ENCODE peak calls at places on chromosomes 4 and X, in seven cellular contexts. T, P, I, M, J, S and O are unnamed samples.

GRCh38 chr4:21320034-21320433 is 619.8 kb downstream of the PACRGL start:
- DNase-seq in T (no peak), P (no peak), I (no peak), M (no peak), J (no peak), S (no peak), O (no peak)

GRCh38 chr4:86757468-86757867 is 91.7 kb downstream of the SLC10A6 start:
- DNase-seq in T (no peak), P (no peak), I (no peak), M (no peak), J (no peak), S (no peak), O (no peak)

GRCh38 chr4:5710065-5710961 is 688 bp upstream of the EVC start:
- DNase-seq in T (no peak), P (no peak), I (peak; percentile 15), M (peak; percentile 52), J (no peak), S (no peak), O (no peak)

GRCh38 chr4:56764775-56765174 is 56.7 kb downstream of the SPINK2 start:
- DNase-seq in T (no peak), P (no peak), I (no peak), M (no peak), J (no peak), S (no peak), O (no peak)

GRCh38 chr4:36568575-36568974 is 287.2 kb downstream of the DTHD1 start:
- DNase-seq in T (no peak), P (no peak), I (no peak), M (no peak), J (no peak), S (no peak), O (no peak)

GRCh38 chrX:129768586-129769466 is 10.9 kb upstream of the SASH3 start:
- DNase-seq in T (no peak), P (no peak), I (no peak), M (no peak), J (no peak), S (no peak), O (no peak)

GRCh38 chr4:54516556-54517215 is 141.1 kb upstream of the KIT start:
- DNase-seq in T (no peak), P (no peak), I (no peak), M (no peak), J (no peak), S (no peak), O (no peak)

GRCh38 chr4:95545526-95545925 is 3.2 kb downstream of the UNC5C start:
- DNase-seq in T (no peak), P (no peak), I (no peak), M (no peak), J (no peak), S (no peak), O (no peak)

GRCh38 chrX:69539437-69539836 is 35.3 kb downstream of the NALF2 start:
- DNase-seq in T (no peak), P (no peak), I (no peak), M (no peak), J (no peak), S (no peak), O (no peak)

GRCh38 chr4:112082954-112083586 is 62.2 kb upstream of the FAM241A start:
- DNase-seq in T (no peak), P (no peak), I (no peak), M (no peak), J (peak; percentile 96), S (no peak), O (no peak)

GRCh38 chr4:70706516-70706915 is 15.2 kb upstream of the RUFY3 start:
- DNase-seq in T (no peak), P (no peak), I (no peak), M (no peak), J (no peak), S (no peak), O (no peak)

GRCh38 chrX:154018518-154019060 is 1.1 kb downstream of the IRAK1 start:
- DNase-seq in T (no peak), P (no peak), I (no peak), M (no peak), J (no peak), S (no peak), O (no peak)

GRCh38 chrX:17616936-17617335 is 120.4 kb upstream of the SCML1 start:
- DNase-seq in T (no peak), P (no peak), I (peak; percentile 28), M (no peak), J (no peak), S (no peak), O (no peak)

GRCh38 chrX:133045986-133046385 is 50.9 kb downstream of the USP26 start:
- DNase-seq in T (no peak), P (no peak), I (no peak), M (no peak), J (peak; percentile 10), S (no peak), O (no peak)

GRCh38 chr4:61200195-61200990 is at the start of gene ADGRL3:
- DNase-seq in T (no peak), P (no peak), I (peak; percentile 20), M (peak; percentile 92), J (no peak), S (peak; percentile 72), O (no peak)

GRCh38 chr4:113410686-113411085 is 350.9 kb downstream of the CAMK2D start:
- DNase-seq in T (no peak), P (no peak), I (no peak), M (no peak), J (no peak), S (no peak), O (no peak)

GRCh38 chr4:185082549-185082948 is 60.5 kb upstream of the SLC25A4 start:
- DNase-seq in T (no peak), P (no peak), I (no peak), M (no peak), J (no peak), S (no peak), O (no peak)

GRCh38 chr4:89067407-89067806 is 10.4 kb upstream of the FAM13A start:
- DNase-seq in T (no peak), P (no peak), I (no peak), M (no peak), J (no peak), S (no peak), O (no peak)

GRCh38 chr4:103645991-103646390 is 73.8 kb downstream of the TACR3 start:
- DNase-seq in T (no peak), P (no peak), I (no peak), M (no peak), J (no peak), S (no peak), O (no peak)

GRCh38 chr4:66307641-66308438 is 637.6 kb upstream of the EPHA5 start:
- DNase-seq in T (no peak), P (no peak), I (no peak), M (no peak), J (no peak), S (no peak), O (no peak)

GRCh38 chr4:183959349-183959748 is 54.2 kb downstream of the STOX2 start:
- DNase-seq in T (no peak), P (no peak), I (no peak), M (no peak), J (no peak), S (no peak), O (no peak)

GRCh38 chrX:54807524-54808108 is at the start of gene MAGED2:
- DNase-seq in T (peak; percentile 39), P (peak; percentile 24), I (peak; percentile 23), M (peak; percentile 53), J (no peak), S (no peak), O (no peak)

GRCh38 chrX:48890296-48890925 is 7.2 kb downstream of the TIMM17B start:
- DNase-seq in T (no peak), P (no peak), I (no peak), M (no peak), J (no peak), S (no peak), O (no peak)

GRCh38 chr4:6387946-6388345 is 84.5 kb downstream of the PPP2R2C start:
- DNase-seq in T (no peak), P (no peak), I (no peak), M (no peak), J (no peak), S (no peak), O (no peak)

GRCh38 chr4:68167706-68168105 is 38.0 kb upstream of the TMPRSS11F start:
- DNase-seq in T (no peak), P (no peak), I (no peak), M (no peak), J (no peak), S (no peak), O (no peak)

GRCh38 chrX:1511829-1512228 is 25.2 kb downstream of the P2RY8 start:
- DNase-seq in T (no peak), P (no peak), I (no peak), M (no peak), J (no peak), S (no peak), O (no peak)

GRCh38 chr4:158599150-158599549 is 72.5 kb downstream of the C4orf46 start:
- DNase-seq in T (no peak), P (no peak), I (no peak), M (no peak), J (no peak), S (no peak), O (no peak)

GRCh38 chr4:1023241-1023640 is 11.8 kb downstream of the FGFRL1 start:
- DNase-seq in T (no peak), P (no peak), I (no peak), M (no peak), J (no peak), S (no peak), O (no peak)